ENCODE peak calls at places on chromosome 4, in six cellular contexts. D is lower lobe of right lung, E is cardiac septum, P is NCI-H1436, U is ELR, F is left kidney. J is an unnamed sample.

GRCh38 chr4:148787831-148788477 is 345.7 kb upstream of the NR3C2 start:
- DNase-seq in E (no peak), D (no peak), P (no peak), F (peak; percentile 29), U (no peak), J (peak; percentile 16)

GRCh38 chr4:147003956-147004580 is 58.4 kb upstream of the TTC29 start:
- DNase-seq in F (no peak), D (no peak), P (no peak), U (no peak), E (no peak), J (no peak)

GRCh38 chr4:158315706-158316105 is 105.4 kb downstream of the TMEM144 start:
- DNase-seq in D (no peak), U (peak; percentile 68), E (no peak), F (no peak), P (no peak), J (no peak)

GRCh38 chr4:10584042-10584441 is 100.5 kb downstream of the CLNK start:
- DNase-seq in P (no peak), U (peak; percentile 66), D (no peak), E (no peak), F (peak; percentile 32), J (no peak)

GRCh38 chr4:7428261-7429068 is 6.3 kb downstream of the PSAPL1 start:
- DNase-seq in E (peak; percentile 68), P (no peak), F (peak; percentile 52), U (no peak), D (peak; percentile 35), J (no peak)

GRCh38 chr4:68724426-68724825 is 54.0 kb upstream of the UGT2B15 start:
- DNase-seq in F (no peak), P (no peak), U (no peak), D (no peak), E (no peak), J (peak; percentile 17)

GRCh38 chr4:11628093-11628725 is 199.5 kb upstream of the HS3ST1 start:
- DNase-seq in U (no peak), D (no peak), P (no peak), F (no peak), E (no peak), J (no peak)

GRCh38 chr4:68348577-68348976 is 1.3 kb downstream of the YTHDC1 start:
- DNase-seq in E (no peak), D (no peak), U (no peak), P (no peak), F (peak; percentile 59), J (no peak)

GRCh38 chr4:138828926-138829325 is 186.7 kb upstream of the NOCT start:
- DNase-seq in U (no peak), P (no peak), E (no peak), F (no peak), D (no peak), J (no peak)

GRCh38 chr4:110196871-110197420 is 1.5 kb downstream of the ELOVL6 start:
- DNase-seq in E (peak; percentile 79), U (peak; percentile 38), P (peak; percentile 25), F (no peak), D (no peak), J (peak; percentile 68)

GRCh38 chr4:5018603-5019002 is 655 bp downstream of the CYTL1 start:
- DNase-seq in F (peak; percentile 10), D (no peak), U (no peak), P (no peak), E (no peak), J (no peak)

GRCh38 chr4:109276482-109277095 is 25.9 kb downstream of the COL25A1 start:
- DNase-seq in D (no peak), E (no peak), F (no peak), P (no peak), U (no peak), J (no peak)

GRCh38 chr4:32798471-32798870 is 2078.3 kb downstream of the PCDH7 start:
- DNase-seq in F (no peak), D (no peak), U (no peak), P (no peak), E (no peak), J (no peak)

J was measured in NCI-H526.